ENCODE peak calls at places on chromosomes 16 and 17, in seven cellular contexts. A is dermis blood vessel endothelial cell, Z is AG10803, G is RWPE1, O is GM12891, I is T-helper 2 cell, J is NCI-H1105 treated with DMSO at 0.1 percent for 48 hours. D is an unnamed sample.

GRCh38 chr16:13307255-13307654 is 405.9 kb downstream of the SHISA9 start:
- DNase-seq in I (no peak), Z (peak), A (no peak), G (peak), J (no peak), O (no peak), D (no peak)

GRCh38 chr17:81720267-81721071 is 8.4 kb downstream of the SLC25A10 start:
- DNase-seq in A (no peak), O (no peak), I (no peak), G (no peak), Z (no peak), J (no peak), D (no peak)

GRCh38 chr16:15966420-15967222 is 17.2 kb downstream of the ABCC1 start:
- DNase-seq in I (no peak), G (peak), A (peak), O (no peak), Z (peak), J (no peak), D (peak)

GRCh38 chr17:78107457-78107856 is 21.1 kb downstream of the TMC6 start:
- DNase-seq in A (no peak), Z (peak), G (no peak), I (no peak), O (no peak), J (no peak), D (no peak)

GRCh38 chr17:14775761-14776492 is 475.0 kb downstream of the HS3ST3B1 start:
- DNase-seq in J (no peak), G (no peak), I (no peak), A (no peak), O (no peak), Z (peak), D (no peak)

GRCh38 chr17:7307686-7308624 is 527 bp downstream of the EIF5A start:
- DNase-seq in O (no peak), G (peak), A (peak), Z (peak), J (no peak), I (peak), D (no peak)

GRCh38 chr16:84072014-84072413 is 29.4 kb upstream of the SLC38A8 start:
- DNase-seq in I (no peak), A (peak), J (no peak), Z (no peak), G (peak), O (no peak), D (peak)

GRCh38 chr17:56602292-56603130 is 9.0 kb downstream of the NOG start:
- DNase-seq in I (no peak), G (no peak), A (no peak), Z (no peak), J (no peak), O (no peak), D (no peak)

GRCh38 chr17:65553646-65554567 is 7.5 kb downstream of the AXIN2 start:
- DNase-seq in Z (peak), A (no peak), G (no peak), I (no peak), O (no peak), J (no peak), D (no peak)

GRCh38 chr16:86968866-86969265 is 348.3 kb downstream of the C16orf95 start:
- DNase-seq in G (no peak), I (no peak), J (no peak), Z (no peak), O (no peak), A (no peak), D (no peak)

GRCh38 chr16:22623351-22623781 is 112.7 kb downstream of the NPIPB5 start:
- DNase-seq in J (no peak), G (no peak), I (no peak), O (no peak), A (no peak), Z (peak), D (no peak)

GRCh38 chr16:62225675-62226074 is 189.4 kb upstream of the CDH8 start:
- DNase-seq in I (peak), Z (no peak), G (peak), J (peak), O (peak), A (no peak), D (no peak)

GRCh38 chr16:67241008-67241900 is 6.0 kb downstream of the FHOD1 start:
- DNase-seq in G (peak), I (no peak), A (peak), O (no peak), J (no peak), Z (peak), D (peak)

GRCh38 chr17:76238847-76239537 is 1.3 kb downstream of the RNF157 start:
- DNase-seq in I (no peak), O (no peak), J (no peak), G (no peak), Z (no peak), A (no peak), D (no peak)

GRCh38 chr16:84603115-84603816 is 14.6 kb downstream of the COTL1 start:
- DNase-seq in O (no peak), Z (peak), J (no peak), A (peak), G (peak), I (peak), D (peak)

GRCh38 chr17:55699178-55699865 is 23.3 kb downstream of the TMEM100 start:
- DNase-seq in G (no peak), J (peak), Z (no peak), A (peak), O (no peak), I (no peak), D (no peak)

GRCh38 chr16:19521471-19522368 is at the start of gene GDE1:
- DNase-seq in A (peak), I (peak), Z (peak), J (peak), G (peak), O (peak), D (peak)

GRCh38 chr17:67528751-67529436 is 151.8 kb downstream of the PITPNC1 start:
- DNase-seq in O (no peak), A (peak), I (no peak), J (peak), Z (peak), G (peak), D (peak)

GRCh38 chr16:68324780-68325357 is 14.1 kb downstream of the PRMT7 start:
- DNase-seq in J (no peak), I (no peak), A (peak), G (no peak), O (no peak), Z (no peak), D (peak)

GRCh38 chr17:71438631-71439146 is 682.1 kb upstream of the SOX9 start:
- DNase-seq in J (peak), O (no peak), I (no peak), A (no peak), Z (peak), G (peak), D (peak)

GRCh38 chr16:23434380-23434779 is 18.6 kb downstream of the COG7 start:
- DNase-seq in G (peak), A (peak), I (no peak), Z (peak), O (peak), J (peak), D (peak)

GRCh38 chr16:83603981-83604570 is 203.7 kb upstream of the HSBP1 start:
- DNase-seq in O (no peak), G (no peak), A (no peak), Z (peak), J (no peak), I (no peak), D (no peak)

GRCh38 chr17:7479389-7480192 is at the start of gene ZBTB4:
- DNase-seq in J (peak), I (peak), Z (peak), O (peak), A (peak), G (peak), D (peak)

GRCh38 chr17:18992454-18993130 is 12.0 kb downstream of the FAM83G start:
- DNase-seq in Z (no peak), O (no peak), A (no peak), I (no peak), J (no peak), G (no peak), D (no peak)

GRCh38 chr17:82053130-82053529 is 1.4 kb downstream of the GPS1 start:
- DNase-seq in I (no peak), Z (no peak), O (no peak), J (no peak), G (no peak), A (no peak), D (no peak)

GRCh38 chr17:77366558-77367245 is 225.9 kb downstream of the SEC14L1 start:
- DNase-seq in J (no peak), O (no peak), Z (peak), G (no peak), A (no peak), I (no peak), D (no peak)

GRCh38 chr16:1858189-1858588 is 13.8 kb downstream of the MEIOB start:
- DNase-seq in Z (no peak), A (no peak), J (no peak), O (no peak), G (no peak), I (no peak), D (no peak)

GRCh38 chr17:29615492-29616299 is 7.0 kb downstream of the CORO6 start:
- DNase-seq in Z (peak), G (peak), I (peak), A (peak), J (peak), O (peak), D (peak)

GRCh38 chr17:48610282-48611211 is at the start of gene HOXB7:
- DNase-seq in O (no peak), I (peak), Z (peak), J (peak), G (peak), A (peak), D (peak)

GRCh38 chr17:57080708-57081107 is 4.3 kb upstream of the AKAP1 start:
- DNase-seq in I (no peak), G (no peak), O (no peak), J (no peak), Z (no peak), A (no peak), D (no peak)

GRCh38 chr17:75412455-75413317 is 7.2 kb upstream of the GRB2 start:
- DNase-seq in O (peak), G (peak), I (peak), A (peak), Z (peak), J (peak), D (peak)

GRCh38 chr17:76667356-76667755 is 23.8 kb upstream of the ST6GALNAC1 start:
- DNase-seq in G (no peak), A (no peak), J (no peak), I (no peak), O (no peak), Z (no peak), D (no peak)

GRCh38 chr16:85077576-85078125 is 34.6 kb downstream of the CIBAR2 start:
- DNase-seq in G (no peak), A (no peak), O (no peak), Z (no peak), J (no peak), I (no peak), D (no peak)

GRCh38 chr17:46783031-46783593 is 35.4 kb downstream of the WNT3 start:
- DNase-seq in Z (no peak), O (no peak), G (no peak), A (no peak), I (no peak), J (no peak), D (no peak)

GRCh38 chr17:7043195-7043543 is 723 bp downstream of the SLC16A11 start:
- DNase-seq in J (peak), A (no peak), Z (no peak), O (no peak), G (no peak), I (no peak), D (no peak)

GRCh38 chr17:6749519-6749918 is 6.3 kb upstream of the XAF1 start:
- DNase-seq in Z (no peak), J (no peak), G (no peak), A (peak), I (no peak), O (no peak), D (peak)

GRCh38 chr17:6365187-6365943 is 69.6 kb downstream of the AIPL1 start:
- DNase-seq in G (peak), A (no peak), Z (peak), J (no peak), O (no peak), I (no peak), D (no peak)